ENCODE peak calls at places on chromosomes 11 and 22, in nine cellular contexts. K is lung, U is tibial nerve, S is pancreas, E is hepatocyte, F is right cardiac atrium, P is K562, O is IMR-90, X is A549. G is an unnamed sample.

GRCh38 chr22:25564979-25565677 is 653 bp downstream of the GRK3 start:
- DNase-seq in P (peak; percentile 31), O (no peak), S (peak; percentile 76), X (peak; percentile 20), K (no peak), E (peak; percentile 27), F (peak; percentile 32), U (no peak), G (peak; percentile 25)

GRCh38 chr22:17131686-17132085 is 10.5 kb upstream of the TMEM121B start:
- DNase-seq in X (no peak), O (no peak), K (no peak), S (no peak), F (no peak), P (no peak), E (no peak), U (no peak), G (no peak)

GRCh38 chr22:42919199-42919598 is 62.1 kb upstream of the ARFGAP3 start:
- DNase-seq in S (no peak), O (no peak), K (no peak), F (no peak), X (peak; percentile 22), E (no peak), P (no peak), U (no peak), G (peak; percentile 65)

GRCh38 chr11:83836883-83837654 is 550.9 kb upstream of the CCDC90B start:
- DNase-seq in S (no peak), P (peak; percentile 34), U (peak; percentile 10), E (peak; percentile 74), F (no peak), O (peak; percentile 50), K (peak; percentile 30), X (peak; percentile 52), G (peak; percentile 50)

GRCh38 chr11:14186376-14186775 is 172.6 kb downstream of the RRAS2 start:
- DNase-seq in P (no peak), K (no peak), E (no peak), U (no peak), O (no peak), X (no peak), S (no peak), F (no peak), G (no peak)

GRCh38 chr22:22931557-22932270 is 44.1 kb downstream of the IGLL5 start:
- DNase-seq in X (no peak), P (no peak), O (no peak), S (no peak), F (no peak), E (no peak), K (no peak), U (no peak), G (no peak)

GRCh38 chr11:47234669-47235075 is 13.9 kb downstream of the ACP2 start:
- DNase-seq in E (no peak), F (no peak), U (no peak), X (peak; percentile 84), P (no peak), S (peak; percentile 88), O (peak; percentile 13), K (peak; percentile 72), G (peak; percentile 91)

GRCh38 chr22:20635227-20635591 is 127.8 kb downstream of the MED15 start:
- DNase-seq in X (no peak), O (no peak), E (no peak), U (no peak), K (no peak), P (no peak), F (no peak), S (no peak), G (no peak)

GRCh38 chr11:96013459-96014213 is 89.7 kb upstream of the MTMR2 start:
- DNase-seq in O (no peak), S (peak; percentile 48), K (no peak), F (no peak), E (no peak), X (no peak), U (no peak), P (no peak), G (no peak)

GRCh38 chr11:64677441-64678023 is 45.5 kb downstream of the NRXN2 start:
- DNase-seq in U (no peak), K (no peak), E (no peak), F (no peak), P (no peak), S (no peak), X (no peak), O (no peak), G (no peak)

GRCh38 chr22:22748297-22748743 is 103.9 kb downstream of the GGTLC2 start:
- DNase-seq in E (peak; percentile 65), K (peak; percentile 50), S (no peak), P (peak; percentile 78), X (peak; percentile 51), O (peak; percentile 52), U (peak; percentile 75), F (peak; percentile 32), G (peak; percentile 85)

GRCh38 chr11:70005107-70005818 is 72.9 kb upstream of the ANO1 start:
- DNase-seq in U (no peak), F (no peak), X (no peak), E (no peak), P (no peak), K (no peak), O (peak; percentile 96), S (no peak), G (no peak)

GRCh38 chr11:63914896-63915681 is 1.9 kb downstream of the RCOR2 start:
- DNase-seq in X (no peak), K (no peak), U (no peak), F (no peak), P (peak; percentile 40), E (no peak), S (peak; percentile 62), O (no peak), G (no peak)

GRCh38 chr11:45354976-45355705 is 69.0 kb upstream of the SYT13 start:
- DNase-seq in S (peak; percentile 94), F (peak; percentile 90), O (peak; percentile 41), E (peak; percentile 93), K (peak; percentile 85), P (peak; percentile 75), X (peak; percentile 75), U (peak; percentile 81), G (peak; percentile 84)

GRCh38 chr11:130652671-130653335 is 204.4 kb downstream of the ADAMTS15 start:
- DNase-seq in U (peak; percentile 83), O (peak; percentile 89), P (no peak), F (peak; percentile 82), X (no peak), K (peak; percentile 80), E (peak; percentile 62), S (no peak), G (peak; percentile 80)

GRCh38 chr11:10385696-10386095 is 69.4 kb upstream of the AMPD3 start:
- DNase-seq in U (peak; percentile 57), P (no peak), X (no peak), O (peak; percentile 49), S (no peak), E (no peak), K (no peak), F (peak; percentile 32), G (peak; percentile 53)

DNA sequence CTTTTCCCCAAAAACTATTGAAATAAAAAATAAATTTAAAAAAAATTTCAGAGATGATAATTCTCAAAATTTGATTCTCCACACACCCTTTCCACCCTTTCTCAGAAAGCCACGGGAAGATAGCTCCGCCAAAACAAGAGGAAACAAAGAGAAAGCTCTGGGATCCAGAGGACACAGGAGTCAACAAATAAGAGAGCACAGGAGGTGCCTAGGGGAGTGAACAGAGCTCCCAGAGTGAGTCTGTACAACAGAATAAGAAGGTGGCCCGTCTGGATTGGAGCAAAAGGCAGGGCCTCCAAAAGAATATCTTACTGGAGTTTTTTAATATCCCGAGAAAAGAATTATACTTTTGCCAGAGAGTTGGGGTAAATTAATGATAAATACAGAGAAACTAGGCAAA is 96.3 kb upstream of the DRD2 start:
- DNase-seq in P (no peak), S (no peak), F (no peak), K (no peak), U (no peak), E (no peak), X (no peak), O (no peak), G (no peak)
- H3K27ac ChIP-seq in P (no peak overlapping the region), S (no peak overlapping the region), F (no peak overlapping the region), K (no peak overlapping the region), U (no peak overlapping the region), E (no peak overlapping the region), X (no peak overlapping the region), O (no peak overlapping the region), G (no peak overlapping the region)

DNA sequence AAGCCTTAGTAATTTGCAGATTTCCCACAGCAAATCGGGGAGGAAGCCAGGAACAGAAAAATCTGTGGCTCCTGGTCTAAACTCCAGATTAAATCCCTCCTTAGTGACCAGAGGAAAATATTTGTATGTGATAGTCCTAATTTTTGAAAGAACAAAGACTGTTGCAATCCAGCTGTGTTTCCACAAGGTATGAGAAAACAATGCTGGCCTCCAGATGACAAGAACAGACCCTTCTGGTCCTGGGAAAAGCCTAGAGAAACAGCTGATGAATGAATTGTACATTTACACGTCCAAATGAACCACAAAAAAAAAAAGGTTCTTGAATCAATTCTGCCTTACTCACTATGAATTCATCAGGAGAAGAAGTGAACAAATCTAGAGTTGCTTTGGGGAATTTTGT is 63.7 kb downstream of the ETS1 start:
- DNase-seq in X (no peak), F (no peak), S (no peak), P (no peak), K (no peak), U (no peak), E (no peak), O (peak; percentile 76), G (no peak)
- H3K27ac ChIP-seq in X (peak overlapping the region; percentile 83), F (no peak overlapping the region), S (peak overlapping the region; percentile 92), P (no peak overlapping the region), K (peak overlapping the region; percentile 20), U (peak overlapping the region; percentile 99), E (peak overlapping the region; percentile 90), O (peak overlapping the region; percentile 98), G (no peak overlapping the region)

GRCh38 chr11:26579683-26580082 is 7.6 kb upstream of the MUC15 start:
- DNase-seq in F (no peak), P (no peak), X (no peak), S (no peak), K (no peak), U (no peak), E (no peak), O (no peak), G (no peak)
- H3K27ac ChIP-seq in F (no peak overlapping the region), P (no peak overlapping the region), X (no peak overlapping the region), S (no peak overlapping the region), K (no peak overlapping the region), U (no peak overlapping the region), E (peak overlapping the region; percentile 32), O (no peak overlapping the region), G (no peak overlapping the region)

GRCh38 chr11:81869337-81870065 is 864.2 kb downstream of the FAM181B start:
- DNase-seq in E (no peak), O (no peak), U (no peak), P (no peak), K (no peak), F (no peak), S (no peak), X (no peak), G (no peak)

GRCh38 chr11:81870815-81871214 is 862.8 kb downstream of the FAM181B start:
- DNase-seq in K (no peak), S (no peak), P (no peak), X (no peak), O (no peak), F (no peak), U (no peak), E (no peak), G (no peak)

GRCh38 chr11:81870066-81870412 is 863.6 kb downstream of the FAM181B start:
- DNase-seq in K (no peak), U (no peak), O (no peak), S (no peak), P (no peak), X (no peak), E (no peak), F (no peak), G (no peak)

DNA sequence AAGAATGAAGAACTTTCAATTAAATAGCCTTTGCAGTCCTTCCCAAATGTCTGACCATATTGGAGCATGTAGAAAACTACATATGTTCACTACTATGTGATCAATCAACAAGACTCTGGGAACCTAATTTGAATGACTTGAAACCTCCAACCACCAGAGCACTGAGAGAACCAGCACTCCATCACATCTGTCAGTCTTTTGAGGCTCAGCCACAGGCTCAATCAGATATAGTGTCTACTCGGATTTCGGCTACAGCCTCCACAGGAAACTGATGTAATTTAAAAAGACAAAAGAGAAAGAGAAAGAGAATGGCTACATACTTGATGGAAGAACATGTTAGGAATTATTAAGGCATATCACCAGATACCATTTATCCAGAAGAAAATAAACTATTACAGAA is 859.0 kb downstream of the FAM181B start:
- DNase-seq in P (no peak), E (no peak), O (no peak), K (no peak), U (no peak), F (no peak), X (no peak), S (no peak), G (no peak)
- H3K27ac ChIP-seq in P (no peak overlapping the region), E (no peak overlapping the region), O (no peak overlapping the region), K (no peak overlapping the region), U (no peak overlapping the region), F (no peak overlapping the region), X (no peak overlapping the region), S (no peak overlapping the region), G (no peak overlapping the region)